ENCODE peak calls at places on chromosomes 12 and 14, in six cellular contexts. L is CD8-positive, alpha-beta T cell; Z is NCI-H460; T is tibial nerve; Q is NCI-H345; N is H4. H is an unnamed sample.

GRCh38 chr12:112349440-112349839 is 32.8 kb downstream of the HECTD4 start:
- DNase-seq in L (no peak), Z (no peak), T (no peak), Q (no peak), N (no peak), H (no peak)

GRCh38 chr14:34596891-34597290 is 33.1 kb downstream of the SNX6 start:
- DNase-seq in L (no peak), Z (no peak), T (no peak), Q (no peak), N (no peak), H (no peak)

GRCh38 chr12:113698505-113698858 is 226.8 kb upstream of the LHX5 start:
- DNase-seq in L (no peak), Z (no peak), T (no peak), Q (no peak), N (no peak), H (no peak)

GRCh38 chr14:55432628-55433027 is 7.8 kb downstream of the TBPL2 start:
- DNase-seq in L (no peak), Z (no peak), T (no peak), Q (no peak), N (no peak), H (no peak)

GRCh38 chr12:90978117-90978770 is 23.3 kb upstream of the CCER1 start:
- DNase-seq in L (no peak), Z (peak; percentile 53), T (no peak), Q (peak; percentile 44), N (peak; percentile 77), H (no peak)

GRCh38 chr12:127620956-127621355 is 646.0 kb upstream of the TMEM132C start:
- DNase-seq in L (no peak), Z (no peak), T (no peak), Q (peak; percentile 60), N (no peak), H (no peak)

GRCh38 chr12:99259040-99259934 is 388.3 kb upstream of the GARIN6 start:
- DNase-seq in L (no peak), Z (no peak), T (no peak), Q (peak; percentile 3), N (no peak), H (no peak)

GRCh38 chr14:74684444-74684843 is 28.4 kb downstream of the AREL1 start:
- DNase-seq in L (no peak), Z (no peak), T (no peak), Q (no peak), N (no peak), H (no peak)

GRCh38 chr12:65648461-65648860 is 175.8 kb upstream of the HMGA2 start:
- DNase-seq in L (no peak), Z (no peak), T (no peak), Q (no peak), N (no peak), H (no peak)

GRCh38 chr14:81062816-81063215 is 107.4 kb downstream of the TSHR start:
- DNase-seq in L (no peak), Z (peak; percentile 5), T (no peak), Q (peak; percentile 25), N (peak; percentile 4), H (no peak)

GRCh38 chr12:27615331-27615891 is 80.8 kb upstream of the REP15 start:
- DNase-seq in L (no peak), Z (no peak), T (no peak), Q (no peak), N (no peak), H (no peak)

GRCh38 chr12:57471-57980 is 9.0 kb upstream of the IQSEC3 start:
- DNase-seq in L (no peak), Z (no peak), T (no peak), Q (no peak), N (no peak), H (no peak)

GRCh38 chr12:25629341-25629740 is 76.3 kb upstream of the LMNTD1 start:
- DNase-seq in L (no peak), Z (no peak), T (no peak), Q (no peak), N (no peak), H (no peak)

GRCh38 chr12:113040722-113041168 is 15.8 kb upstream of the DTX1 start:
- DNase-seq in L (no peak), Z (peak; percentile 54), T (peak; percentile 54), Q (no peak), N (peak; percentile 94), H (no peak)

GRCh38 chr14:99192823-99193222 is 79.2 kb downstream of the BCL11B start:
- DNase-seq in L (no peak), Z (no peak), T (no peak), Q (no peak), N (no peak), H (no peak)

GRCh38 chr12:83784298-83784890 is 1097.7 kb downstream of the TMTC2 start:
- DNase-seq in L (no peak), Z (no peak), T (no peak), Q (no peak), N (no peak), H (no peak)

GRCh38 chr12:49832836-49833421 is 4.7 kb upstream of the NCKAP5L start:
- DNase-seq in L (no peak), Z (peak; percentile 72), T (no peak), Q (no peak), N (peak; percentile 62), H (no peak)

GRCh38 chr12:89710873-89711179 is 2.2 kb upstream of the ATP2B1 start:
- DNase-seq in L (no peak), Z (no peak), T (no peak), Q (no peak), N (no peak), H (no peak)

GRCh38 chr14:89399594-89400068 is 17.4 kb downstream of the FOXN3 start:
- DNase-seq in L (no peak), Z (no peak), T (no peak), Q (peak; percentile 9), N (no peak), H (no peak)

GRCh38 chr12:57008113-57008687 is 1.9 kb upstream of the ZBTB39 start:
- DNase-seq in L (no peak), Z (peak; percentile 50), T (no peak), Q (peak; percentile 53), N (peak; percentile 67), H (no peak)

GRCh38 chr14:77882631-77883030 is 82.7 kb downstream of the ADCK1 start:
- DNase-seq in L (no peak), Z (no peak), T (no peak), Q (no peak), N (no peak), H (no peak)

GRCh38 chr12:13130981-13131380 is 27.5 kb upstream of the GSG1 start:
- DNase-seq in L (no peak), Z (no peak), T (no peak), Q (no peak), N (no peak), H (no peak)

GRCh38 chr12:130017571-130018449 is 114.0 kb upstream of the TMEM132D start:
- DNase-seq in L (no peak), Z (no peak), T (no peak), Q (peak; percentile 42), N (no peak), H (no peak)

GRCh38 chr14:104150201-104151027 is 12.0 kb downstream of the KIF26A start:
- DNase-seq in L (no peak), Z (no peak), T (no peak), Q (peak; percentile 18), N (peak; percentile 74), H (no peak)